ENCODE peak calls at places on chromosomes 12 and 14, in nine cellular contexts. W, G, I, C, E, V, Z, Y and B are unnamed samples. For H3K4me1, the result is how much of the 10 kb centered on the place peaks cover.

GRCh38 chr12:56574210-56574609 is 52.6 kb downstream of the RBMS2 start:
- DNase-seq in W (no peak), G (peak), I (no peak), C (no peak), E (no peak), V (no peak), Z (peak), Y (peak), B (no peak)

GRCh38 chr12:87020071-87020470 is 763.9 kb upstream of the MGAT4C start:
- DNase-seq in W (no peak), G (no peak), I (no peak), C (no peak), E (no peak), V (no peak), Z (peak), Y (no peak), B (no peak)

GRCh38 chr14:79840068-79840467 is 371.2 kb downstream of the DIO2 start:
- DNase-seq in W (no peak), G (no peak), I (no peak), C (no peak), E (no peak), V (no peak), Z (no peak), Y (no peak), B (no peak)

GRCh38 chr12:89707992-89708792 is 446 bp downstream of the ATP2B1 start:
- DNase-seq in W (peak), G (peak), I (peak), C (peak), E (peak), V (no peak), Z (no peak), Y (peak), B (peak)

GRCh38 chr12:125311050-125311449 is 245.8 kb downstream of the AACS start:
- DNase-seq in W (no peak), G (no peak), I (no peak), C (no peak), E (no peak), V (no peak), Z (no peak), Y (no peak), B (no peak)

GRCh38 chr14:51996148-51996746 is 6.9 kb downstream of the RTRAF start:
- DNase-seq in W (no peak), G (peak), I (peak), C (no peak), E (no peak), V (no peak), Z (no peak), Y (peak), B (peak)

GRCh38 chr14:101556566-101557320 is 4.6 kb upstream of the DIO3 start:
- DNase-seq in W (no peak), G (no peak), I (peak), C (peak), E (no peak), V (no peak), Z (no peak), Y (no peak), B (no peak)

GRCh38 chr12:119748512-119748911 is 80.6 kb downstream of the PRKAB1 start:
- DNase-seq in W (no peak), G (no peak), I (no peak), C (no peak), E (no peak), V (no peak), Z (peak), Y (no peak), B (no peak)

GRCh38 chr12:51827925-51828818 is 20.3 kb downstream of the FIGNL2 start:
- DNase-seq in W (peak), G (peak), I (no peak), C (peak), E (no peak), V (no peak), Z (peak), Y (peak), B (no peak)

GRCh38 chr12:108306506-108306905 is 32.6 kb downstream of the CMKLR1 start:
- DNase-seq in W (no peak), G (no peak), I (no peak), C (no peak), E (no peak), V (no peak), Z (no peak), Y (no peak), B (no peak)

GRCh38 chr12:2057041-2057792 is 4.4 kb downstream of the CACNA1C start:
- DNase-seq in W (peak), G (peak), I (peak), C (no peak), E (peak), V (peak), Z (no peak), Y (peak), B (peak)

GRCh38 chr12:12178545-12178944 is 88.3 kb downstream of the LRP6 start:
- DNase-seq in W (no peak), G (no peak), I (no peak), C (no peak), E (no peak), V (no peak), Z (no peak), Y (no peak), B (no peak)

GRCh38 chr14:102764220-102764671 is 13.0 kb upstream of the TRAF3 start:
- DNase-seq in W (no peak), G (no peak), I (no peak), C (no peak), E (no peak), V (no peak), Z (no peak), Y (no peak), B (peak)

GRCh38 chr14:101840649-101841365 is 79.3 kb downstream of the PPP2R5C start:
- DNase-seq in W (no peak), G (no peak), I (peak), C (no peak), E (no peak), V (no peak), Z (peak), Y (no peak), B (no peak)

GRCh38 chr12:108400060-108400459 is 60.9 kb upstream of the CMKLR1 start:
- DNase-seq in W (no peak), G (no peak), I (no peak), C (no peak), E (no peak), V (no peak), Z (no peak), Y (no peak), B (no peak)

GRCh38 chr12:24751181-24751580 is 197.7 kb downstream of the BCAT1 start:
- DNase-seq in W (no peak), G (no peak), I (no peak), C (no peak), E (no peak), V (no peak), Z (no peak), Y (peak), B (no peak)

GRCh38 chr14:104332634-104333270 is 194.4 kb downstream of the KIF26A start:
- DNase-seq in W (no peak), G (no peak), I (no peak), C (peak), E (no peak), V (no peak), Z (no peak), Y (no peak), B (no peak)

GRCh38 chr14:46405095-46405494 is 246.5 kb downstream of the RPL10L start:
- DNase-seq in W (no peak), G (no peak), I (no peak), C (no peak), E (no peak), V (no peak), Z (no peak), Y (no peak), B (no peak)

GRCh38 chr14:83217492-83217891 is 1683.8 kb upstream of the SEL1L start:
- DNase-seq in W (no peak), G (no peak), I (no peak), C (no peak), E (no peak), V (no peak), Z (peak), Y (peak), B (no peak)

GRCh38 chr12:67698711-67699603 is 50.4 kb downstream of the DYRK2 start:
- DNase-seq in W (no peak), G (no peak), I (peak), C (no peak), E (peak), V (no peak), Z (peak), Y (peak), B (peak)

GRCh38 chr14:91398707-91399106 is 18.9 kb downstream of the CCDC88C start:
- DNase-seq in W (no peak), G (no peak), I (peak), C (no peak), E (no peak), V (no peak), Z (no peak), Y (no peak), B (no peak)

GRCh38 chr14:91395998-91396660 is 21.5 kb downstream of the CCDC88C start:
- DNase-seq in W (peak), G (no peak), I (no peak), C (peak), E (no peak), V (no peak), Z (peak), Y (no peak), B (no peak)

GRCh38 chr14:91398192-91398591 is 19.4 kb downstream of the CCDC88C start:
- DNase-seq in W (no peak), G (no peak), I (no peak), C (no peak), E (no peak), V (no peak), Z (no peak), Y (no peak), B (no peak)

GRCh38 chr14:91395466-91395865 is 22.2 kb downstream of the CCDC88C start:
- DNase-seq in W (no peak), G (no peak), I (no peak), C (peak), E (no peak), V (no peak), Z (no peak), Y (no peak), B (no peak)

GRCh38 chr14:91396959-91397815 is 20.4 kb downstream of the CCDC88C start:
- DNase-seq in W (peak), G (peak), I (peak), C (peak), E (peak), V (no peak), Z (peak), Y (no peak), B (no peak)
- H3K4me1 ChIP-seq in W (under half), G (under half), I (half or more), C (half or more), E (half or more), V (under half), Z (under half), Y (under half), B (under half)

DNA sequence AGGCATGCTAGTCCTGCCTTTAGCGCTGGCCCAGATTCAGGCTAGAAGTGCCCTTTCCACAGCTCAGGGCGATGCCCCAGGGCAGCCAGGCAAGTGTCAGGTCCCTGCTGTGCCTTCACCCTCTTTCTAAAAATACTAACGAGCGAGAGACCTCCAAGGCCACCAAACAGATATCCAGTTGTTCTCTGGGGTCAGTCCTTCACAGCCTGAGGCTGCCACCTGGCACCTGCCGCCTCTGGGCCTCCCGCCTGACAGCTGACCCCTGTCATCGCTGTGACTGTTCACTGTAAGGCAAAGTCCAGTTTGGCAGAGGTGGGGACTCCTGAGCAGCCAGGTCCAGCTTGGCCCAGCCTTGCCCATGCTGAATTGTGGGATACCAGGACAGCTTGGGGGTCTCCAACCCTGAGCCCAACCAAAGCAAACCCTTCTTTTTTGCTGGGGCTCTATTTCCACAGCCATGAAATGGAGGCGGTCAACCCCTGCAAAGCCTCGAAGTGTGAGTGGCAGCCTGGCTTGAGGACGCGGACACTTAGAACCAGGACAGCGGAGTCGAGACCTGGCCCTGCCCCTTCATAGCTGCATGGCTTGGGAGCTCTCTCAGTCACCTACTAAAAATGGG is 79.9 kb downstream of the NINJ2 start:
- DNase-seq in W (no peak), G (no peak), I (no peak), C (no peak), E (no peak), V (peak), Z (no peak), Y (no peak), B (no peak)
- H3K4me1 ChIP-seq in W (under half), G (under half), I (under half), C (under half), E (under half), V (half or more), Z (under half), Y (under half), B (under half)

GRCh38 chr14:23899788-23900187 is 53.8 kb upstream of the DHRS4 start:
- DNase-seq in W (no peak), G (no peak), I (no peak), C (no peak), E (no peak), V (no peak), Z (no peak), Y (no peak), B (no peak)
- H3K4me1 ChIP-seq in W (under half), G (under half), I (under half), C (under half), E (under half), V (under half), Z (under half), Y (under half), B (under half)

GRCh38 chr14:72409047-72409446 is 476.8 kb downstream of the RGS6 start:
- DNase-seq in W (no peak), G (no peak), I (no peak), C (no peak), E (no peak), V (no peak), Z (no peak), Y (no peak), B (no peak)
- H3K4me1 ChIP-seq in W (under half), G (under half), I (under half), C (under half), E (under half), V (under half), Z (under half), Y (under half), B (under half)

GRCh38 chr14:99589031-99589441 is 15.0 kb downstream of the CCDC85C start:
- DNase-seq in W (no peak), G (no peak), I (no peak), C (no peak), E (no peak), V (no peak), Z (no peak), Y (no peak), B (no peak)

GRCh38 chr14:99586761-99587462 is 17.1 kb downstream of the CCDC85C start:
- DNase-seq in W (no peak), G (no peak), I (no peak), C (no peak), E (no peak), V (no peak), Z (no peak), Y (no peak), B (no peak)

GRCh38 chr14:99587463-99588278 is 16.3 kb downstream of the CCDC85C start:
- DNase-seq in W (no peak), G (no peak), I (no peak), C (no peak), E (no peak), V (no peak), Z (no peak), Y (no peak), B (no peak)

GRCh38 chr14:99584823-99585222 is 19.2 kb downstream of the CCDC85C start:
- DNase-seq in W (no peak), G (no peak), I (no peak), C (no peak), E (no peak), V (no peak), Z (no peak), Y (no peak), B (no peak)

DNA sequence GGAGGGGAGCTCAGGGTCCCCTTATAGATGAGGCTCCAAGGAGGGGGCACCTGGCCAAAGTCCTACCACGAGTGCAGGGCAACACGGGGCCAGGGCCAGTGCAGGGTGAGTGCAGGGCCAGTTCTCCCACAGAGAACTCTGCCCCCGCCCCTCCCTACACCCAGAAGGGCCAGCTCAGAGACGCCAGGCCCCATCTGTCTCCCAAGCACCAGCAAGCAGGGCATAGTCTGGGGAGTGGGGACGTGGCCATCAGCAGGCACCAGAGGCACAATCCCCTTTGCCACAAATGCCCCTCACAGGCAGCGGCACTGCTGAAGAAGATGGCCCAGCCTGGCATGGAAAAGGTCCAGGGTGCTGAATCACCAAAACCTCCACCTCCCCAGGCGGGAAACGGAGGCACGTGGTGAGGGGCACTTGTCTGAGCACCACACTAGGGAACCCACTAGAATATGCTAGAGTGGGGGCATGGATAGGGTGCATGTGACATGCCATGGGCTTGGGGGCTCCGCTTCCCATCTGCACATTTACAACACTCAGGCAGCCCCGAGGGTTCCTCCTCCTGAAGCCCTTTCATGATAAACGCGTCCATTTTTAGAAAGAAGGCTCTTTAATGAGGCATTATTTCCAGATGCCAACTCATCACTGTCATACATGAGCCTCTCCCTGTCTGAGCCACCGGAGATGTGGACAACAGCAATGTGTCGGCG is 17.8 kb downstream of the CCDC85C start:
- DNase-seq in W (no peak), G (no peak), I (no peak), C (no peak), E (no peak), V (no peak), Z (no peak), Y (no peak), B (no peak)
- H3K4me1 ChIP-seq in W (under half), G (under half), I (under half), C (under half), E (under half), V (half or more), Z (under half), Y (under half), B (under half)

GRCh38 chr12:84270470-84271140 is 642.0 kb downstream of the SLC6A15 start:
- DNase-seq in W (no peak), G (no peak), I (no peak), C (no peak), E (no peak), V (no peak), Z (peak), Y (no peak), B (no peak)

GRCh38 chr12:84277986-84278385 is 634.6 kb downstream of the SLC6A15 start:
- DNase-seq in W (no peak), G (no peak), I (no peak), C (no peak), E (no peak), V (no peak), Z (no peak), Y (no peak), B (no peak)

GRCh38 chr12:84272324-84272723 is 640.3 kb downstream of the SLC6A15 start:
- DNase-seq in W (no peak), G (no peak), I (no peak), C (no peak), E (no peak), V (no peak), Z (no peak), Y (no peak), B (no peak)

GRCh38 chr12:84276215-84276614 is 636.4 kb downstream of the SLC6A15 start:
- DNase-seq in W (no peak), G (no peak), I (no peak), C (no peak), E (no peak), V (no peak), Z (no peak), Y (peak), B (no peak)
- H3K4me1 ChIP-seq in W (under half), G (under half), I (under half), C (under half), E (under half), V (under half), Z (under half), Y (under half), B (under half)

DNA sequence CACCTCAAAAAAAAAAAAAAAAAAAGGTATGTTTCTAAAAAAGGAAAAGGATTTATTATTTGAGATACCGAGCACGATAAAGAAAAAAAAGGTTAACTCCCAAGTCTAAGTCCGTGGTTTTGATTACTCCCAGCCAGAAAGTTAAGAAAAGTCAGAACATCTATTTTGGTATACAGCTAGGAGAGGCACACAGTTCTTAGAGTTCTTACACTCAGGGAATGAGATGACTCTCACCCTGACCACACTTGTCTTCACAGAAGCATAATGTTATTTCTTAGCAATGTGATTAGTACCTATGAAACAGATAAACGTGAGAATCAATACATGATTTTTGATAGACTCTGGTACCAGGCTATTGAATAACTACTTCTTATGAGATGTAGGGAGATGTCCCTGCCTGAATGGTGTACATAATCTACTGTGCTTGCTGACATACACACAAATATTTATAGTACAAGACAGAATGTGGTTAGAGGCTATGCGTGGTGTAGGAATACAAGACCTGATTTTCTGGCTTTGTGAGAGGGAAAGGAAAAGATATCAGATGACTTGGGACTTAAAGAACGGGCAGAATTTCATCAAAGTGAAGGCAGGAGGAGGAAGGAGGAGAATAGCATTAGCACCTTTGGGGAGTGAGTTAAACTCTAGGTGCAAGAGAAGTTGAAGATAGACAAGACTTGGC is 31.6 kb downstream of the LIMA1 start:
- DNase-seq in W (no peak), G (no peak), I (no peak), C (no peak), E (no peak), V (no peak), Z (peak), Y (peak), B (no peak)
- H3K4me1 ChIP-seq in W (under half), G (under half), I (under half), C (half or more), E (under half), V (half or more), Z (half or more), Y (under half), B (under half)

GRCh38 chr12:54977155-54977554 is 7.4 kb downstream of the TESPA1 start:
- DNase-seq in W (no peak), G (no peak), I (no peak), C (no peak), E (no peak), V (no peak), Z (peak), Y (peak), B (no peak)
- H3K4me1 ChIP-seq in W (under half), G (under half), I (under half), C (under half), E (half or more), V (under half), Z (under half), Y (under half), B (under half)

GRCh38 chr14:55329999-55330710 is 58.9 kb downstream of the FBXO34 start:
- DNase-seq in W (no peak), G (no peak), I (no peak), C (no peak), E (peak), V (no peak), Z (peak), Y (peak), B (no peak)

GRCh38 chr14:55324812-55325211 is 53.6 kb downstream of the FBXO34 start:
- DNase-seq in W (no peak), G (no peak), I (no peak), C (no peak), E (no peak), V (no peak), Z (no peak), Y (no peak), B (no peak)

GRCh38 chr14:55323910-55324309 is 52.7 kb downstream of the FBXO34 start:
- DNase-seq in W (no peak), G (no peak), I (no peak), C (no peak), E (no peak), V (no peak), Z (no peak), Y (no peak), B (no peak)

GRCh38 chr14:55328317-55328716 is 57.1 kb downstream of the FBXO34 start:
- DNase-seq in W (no peak), G (no peak), I (no peak), C (no peak), E (no peak), V (peak), Z (peak), Y (peak), B (no peak)

GRCh38 chr14:55327179-55327578 is 56.0 kb downstream of the FBXO34 start:
- DNase-seq in W (no peak), G (no peak), I (peak), C (no peak), E (no peak), V (no peak), Z (no peak), Y (no peak), B (peak)
- H3K4me1 ChIP-seq in W (under half), G (under half), I (under half), C (under half), E (under half), V (under half), Z (under half), Y (under half), B (half or more)